ENCODE peak calls at places on chromosomes 4 and X, in nine cellular contexts. P is uterus; H is hepatocyte; A is heart right ventricle; F is cardiac fibroblast; L is CD8-positive, alpha-beta memory T cell; N is CD8-positive, alpha-beta T cell; R is choroid plexus epithelial cell; B is mucosa of descending colon. M is an unnamed sample.

GRCh38 chr4:47530801-47531200 is 45.7 kb downstream of the ATP10D start:
- DNase-seq in P (no peak), H (no peak), A (no peak), F (peak), L (no peak), N (no peak), R (no peak), B (no peak), M (no peak)

GRCh38 chrX:122094611-122095010 is 1047.2 kb downstream of the GLUD2 start:
- DNase-seq in P (no peak), H (peak), A (no peak), F (peak), L (no peak), N (no peak), R (peak), B (no peak), M (no peak)

GRCh38 chrX:93977641-93978040 is 303.6 kb downstream of the FAM133A start:
- DNase-seq in P (no peak), H (no peak), A (no peak), F (no peak), L (no peak), N (no peak), R (no peak), B (no peak), M (no peak)

GRCh38 chrX:47191806-47192401 is 1.7 kb upstream of the UBA1 start:
- DNase-seq in P (no peak), H (no peak), A (no peak), F (no peak), L (no peak), N (no peak), R (no peak), B (no peak), M (no peak)

GRCh38 chr4:16707874-16708273 is 190.6 kb downstream of the LDB2 start:
- DNase-seq in P (no peak), H (no peak), A (no peak), F (peak), L (no peak), N (no peak), R (peak), B (no peak), M (no peak)

GRCh38 chrX:109384569-109385174 is 97.2 kb downstream of the GUCY2F start:
- DNase-seq in P (no peak), H (peak), A (peak), F (peak), L (no peak), N (no peak), R (peak), B (no peak), M (no peak)

GRCh38 chr4:140099993-140100392 is 54.0 kb downstream of the MAML3 start:
- DNase-seq in P (no peak), H (no peak), A (peak), F (peak), L (no peak), N (no peak), R (no peak), B (no peak), M (no peak)

GRCh38 chr4:145130130-145130529 is 32.0 kb downstream of the ABCE1 start:
- DNase-seq in P (no peak), H (no peak), A (no peak), F (no peak), L (no peak), N (no peak), R (no peak), B (no peak), M (no peak)

GRCh38 chrX:140480765-140481164 is 24.1 kb downstream of the SOX3 start:
- DNase-seq in P (no peak), H (no peak), A (no peak), F (no peak), L (no peak), N (no peak), R (no peak), B (no peak), M (no peak)

GRCh38 chrX:42748067-42748850 is 29.7 kb downstream of the PPP1R2C start:
- DNase-seq in P (no peak), H (no peak), A (no peak), F (peak), L (no peak), N (no peak), R (peak), B (no peak), M (no peak)

GRCh38 chr4:40327340-40327739 is 7.8 kb upstream of the CHRNA9 start:
- DNase-seq in P (no peak), H (no peak), A (no peak), F (no peak), L (no peak), N (no peak), R (no peak), B (no peak), M (no peak)

GRCh38 chr4:96326846-96327245 is 487.0 kb downstream of the PDHA2 start:
- DNase-seq in P (no peak), H (no peak), A (no peak), F (peak), L (no peak), N (no peak), R (no peak), B (no peak), M (no peak)

GRCh38 chrX:47958943-47959342 is 44.8 kb downstream of the ZNF182 start:
- DNase-seq in P (no peak), H (peak), A (no peak), F (peak), L (peak), N (no peak), R (peak), B (no peak), M (no peak)

GRCh38 chr4:182212211-182212761 is 30.9 kb upstream of the TENM3 start:
- DNase-seq in P (no peak), H (peak), A (no peak), F (no peak), L (no peak), N (no peak), R (peak), B (no peak), M (no peak)

GRCh38 chrX:155334486-155335316 is at the start of gene CLIC2:
- DNase-seq in P (peak), H (peak), A (peak), F (peak), L (no peak), N (no peak), R (peak), B (no peak), M (peak)

GRCh38 chr4:185017964-185018772 is at the start of gene HELT:
- DNase-seq in P (no peak), H (no peak), A (no peak), F (no peak), L (no peak), N (no peak), R (no peak), B (no peak), M (no peak)

GRCh38 chr4:185015108-185015507 is 3.2 kb upstream of the HELT start:
- DNase-seq in P (no peak), H (no peak), A (no peak), F (no peak), L (no peak), N (no peak), R (peak), B (no peak), M (no peak)

GRCh38 chr4:185016946-185017797 is 1.1 kb upstream of the HELT start:
- DNase-seq in P (no peak), H (no peak), A (no peak), F (peak), L (no peak), N (no peak), R (peak), B (no peak), M (no peak)

GRCh38 chr4:185013715-185014114 is 4.6 kb upstream of the HELT start:
- DNase-seq in P (no peak), H (no peak), A (no peak), F (no peak), L (no peak), N (no peak), R (peak), B (no peak), M (no peak)

GRCh38 chr4:185016101-185016940 is 2.0 kb upstream of the HELT start:
- DNase-seq in P (no peak), H (no peak), A (no peak), F (no peak), L (no peak), N (no peak), R (no peak), B (no peak), M (no peak)
- H3K4me3 ChIP-seq in P (no peak), H (no peak), A (no peak), F (no peak), L (no peak), N (no peak), R (no peak), B (no peak), M (no peak)

DNA sequence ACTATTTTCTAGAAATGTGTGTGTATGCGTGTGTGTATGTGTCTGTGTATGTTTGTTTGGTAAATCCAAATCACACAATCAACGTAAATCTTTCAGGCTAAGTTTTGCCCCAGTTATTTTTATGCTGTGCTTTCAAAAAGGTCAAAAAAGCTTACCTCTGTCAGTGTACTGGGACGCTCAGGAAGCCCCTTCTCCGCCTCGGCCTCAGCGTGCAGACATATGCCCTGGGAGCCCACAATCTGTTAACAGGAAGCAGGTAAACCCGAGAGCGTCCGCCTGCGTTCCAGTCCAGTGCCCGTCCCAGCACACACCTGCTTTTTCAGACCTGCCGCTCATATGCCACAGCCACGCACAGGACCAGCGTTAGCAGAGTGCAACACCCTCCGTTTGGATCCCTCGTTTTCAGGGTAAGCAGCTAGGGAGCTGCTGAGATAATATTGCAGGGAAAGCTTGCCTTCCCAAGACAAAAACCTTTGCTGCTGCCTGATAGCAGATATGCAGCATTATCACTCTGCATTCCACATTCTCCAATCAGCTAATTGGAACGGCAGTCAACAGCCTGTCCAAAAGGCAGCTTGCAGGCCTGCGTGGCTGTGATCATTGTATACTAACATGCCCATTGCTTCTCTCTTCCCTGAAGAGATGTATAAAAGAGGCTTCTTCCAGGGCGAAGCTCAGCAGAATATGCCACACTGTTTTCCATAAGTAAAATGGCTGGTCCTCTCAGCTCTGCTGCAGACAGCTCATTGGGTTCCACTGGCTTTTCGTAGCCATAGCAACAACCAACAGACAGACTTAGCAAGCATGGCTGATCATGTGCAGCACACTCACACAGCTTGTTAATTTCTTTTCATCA is at the start of gene SORBS2:
- DNase-seq in P (no peak), H (peak), A (peak), F (peak), L (no peak), N (no peak), R (peak), B (peak), M (peak)
- H3K4me3 ChIP-seq in P (no peak), H (peak), A (peak), F (peak), L (no peak), N (no peak), R (peak), B (no peak), M (peak)

GRCh38 chr4:147811878-147812277 is 80.0 kb downstream of the ARHGAP10 start:
- DNase-seq in P (no peak), H (no peak), A (no peak), F (no peak), L (no peak), N (no peak), R (no peak), B (no peak), M (no peak)
- H3K4me3 ChIP-seq in P (no peak), H (no peak), A (no peak), F (no peak), L (no peak), N (no peak), R (no peak), B (no peak), M (no peak)

DNA sequence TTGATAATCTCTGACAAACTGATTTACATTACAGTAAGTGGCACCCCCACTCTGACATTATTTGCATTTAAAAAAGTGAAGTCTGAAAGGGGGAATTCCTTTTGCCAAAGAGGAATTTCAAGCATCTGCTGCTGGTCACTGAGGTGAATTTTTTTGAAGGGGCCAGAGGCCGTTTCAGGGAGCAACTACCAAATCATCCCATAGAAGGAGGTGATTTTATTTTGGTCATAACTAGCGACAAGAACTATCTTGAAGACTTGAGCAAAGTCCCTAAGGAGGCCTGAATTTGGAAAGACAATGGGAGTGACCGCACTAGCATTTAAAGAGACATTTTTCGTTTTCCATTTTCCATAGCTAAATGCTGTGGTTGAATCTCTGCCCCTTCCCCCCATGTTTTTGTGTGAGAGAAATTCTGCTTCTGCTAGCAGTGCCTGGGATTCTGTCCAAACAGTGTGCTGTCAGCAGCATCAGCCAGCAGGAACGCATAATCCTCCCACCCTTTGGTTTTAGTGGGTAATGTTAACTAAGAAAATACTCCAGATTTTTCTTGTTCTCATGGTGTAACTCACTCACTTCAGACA is 110.1 kb upstream of the MED14 start:
- DNase-seq in P (peak), H (peak), A (peak), F (peak), L (no peak), N (no peak), R (peak), B (no peak), M (no peak)
- H3K4me3 ChIP-seq in P (no peak), H (no peak), A (no peak), F (no peak), L (no peak), N (no peak), R (no peak), B (no peak), M (no peak)

GRCh38 chr4:87524456-87524855 is 4.7 kb downstream of the SPARCL1 start:
- DNase-seq in P (no peak), H (no peak), A (no peak), F (no peak), L (no peak), N (no peak), R (no peak), B (no peak), M (no peak)

GRCh38 chr4:87525636-87526035 is 3.5 kb downstream of the SPARCL1 start:
- DNase-seq in P (peak), H (peak), A (peak), F (peak), L (no peak), N (no peak), R (peak), B (no peak), M (no peak)

GRCh38 chr4:87529187-87529586 is at the start of gene SPARCL1:
- DNase-seq in P (peak), H (peak), A (peak), F (no peak), L (no peak), N (no peak), R (no peak), B (no peak), M (no peak)

GRCh38 chr4:87530868-87531267 is 1.7 kb upstream of the SPARCL1 start:
- DNase-seq in P (peak), H (peak), A (peak), F (peak), L (no peak), N (no peak), R (peak), B (no peak), M (no peak)

DNA sequence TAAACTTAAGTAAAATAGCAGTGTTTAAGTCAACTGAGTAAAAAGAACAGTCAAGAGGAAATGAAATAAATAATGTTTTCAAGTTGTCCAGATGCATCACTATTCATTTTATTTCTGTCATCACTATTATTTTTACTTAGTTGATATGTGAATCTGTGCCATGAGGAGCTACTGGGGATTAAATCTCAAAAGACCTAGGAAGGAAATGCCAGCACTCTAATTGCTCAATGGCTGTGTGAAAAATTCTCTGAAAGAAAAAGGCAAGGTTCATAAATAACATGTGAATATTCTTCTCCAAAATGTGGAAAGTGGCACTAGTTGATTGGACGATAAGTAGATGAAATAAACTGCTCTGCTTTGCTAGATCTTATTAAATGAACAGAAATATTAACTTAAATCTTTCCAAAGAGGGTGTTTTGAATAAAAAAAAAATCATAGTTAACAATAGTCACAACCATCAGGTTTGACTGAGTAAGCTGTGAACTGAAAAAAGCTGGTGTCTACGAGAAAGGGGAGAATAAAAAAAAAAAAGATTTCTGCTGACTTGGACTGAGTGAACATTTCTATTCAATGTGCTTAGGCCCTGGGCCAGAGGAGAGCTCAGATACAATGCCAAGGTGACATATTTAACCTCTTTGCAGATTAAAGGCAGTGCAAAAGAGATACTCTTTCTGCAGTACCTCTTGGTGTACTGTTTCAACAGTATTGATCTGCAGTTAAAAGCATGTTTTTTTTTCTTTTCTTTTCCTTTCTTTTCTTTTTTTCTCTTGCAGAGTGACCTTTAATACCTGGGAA is 1.5 kb downstream of the SPARCL1 start:
- DNase-seq in P (peak), H (no peak), A (no peak), F (peak), L (no peak), N (no peak), R (peak), B (no peak), M (no peak)
- H3K4me3 ChIP-seq in P (peak), H (no peak), A (peak), F (no peak), L (no peak), N (no peak), R (no peak), B (no peak), M (no peak)

GRCh38 chr4:152112116-152112515 is 351.3 kb upstream of the GATB start:
- DNase-seq in P (no peak), H (no peak), A (no peak), F (no peak), L (no peak), N (no peak), R (no peak), B (no peak), M (no peak)

GRCh38 chr4:152112887-152113286 is 352.1 kb upstream of the GATB start:
- DNase-seq in P (no peak), H (no peak), A (no peak), F (no peak), L (no peak), N (no peak), R (no peak), B (no peak), M (no peak)

GRCh38 chr4:152109585-152110509 is 349.0 kb upstream of the GATB start:
- DNase-seq in P (peak), H (no peak), A (no peak), F (no peak), L (no peak), N (no peak), R (peak), B (no peak), M (no peak)

GRCh38 chr4:152107736-152108500 is 347.1 kb upstream of the GATB start:
- DNase-seq in P (no peak), H (no peak), A (no peak), F (no peak), L (no peak), N (no peak), R (no peak), B (no peak), M (no peak)

DNA sequence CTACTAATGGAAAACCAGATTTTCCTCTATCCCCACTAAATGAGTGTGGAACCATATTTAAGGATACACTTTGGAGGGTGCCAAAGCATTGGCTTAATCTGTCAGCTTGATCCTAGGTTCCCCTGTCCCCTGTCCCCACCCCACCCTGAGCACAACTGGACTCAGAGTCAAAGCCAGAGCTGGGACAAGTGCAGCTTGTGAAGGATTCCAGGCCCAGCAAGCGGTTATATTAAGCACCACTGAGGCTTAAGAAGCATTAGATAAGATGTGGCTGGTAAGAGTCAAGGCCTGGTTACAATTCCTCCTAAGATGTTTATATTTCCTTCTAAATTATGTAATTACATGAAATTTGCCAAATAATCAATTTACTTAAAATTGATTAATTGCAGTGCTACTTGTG is 350.0 kb upstream of the GATB start:
- DNase-seq in P (no peak), H (no peak), A (no peak), F (no peak), L (no peak), N (no peak), R (no peak), B (no peak), M (no peak)
- H3K4me3 ChIP-seq in P (no peak), H (no peak), A (no peak), F (no peak), L (no peak), N (no peak), R (no peak), B (no peak), M (no peak)

GRCh38 chrX:147914609-147915008 is 2.9 kb downstream of the FMR1 start:
- DNase-seq in P (no peak), H (no peak), A (no peak), F (no peak), L (no peak), N (no peak), R (no peak), B (no peak), M (peak)

GRCh38 chrX:147913570-147913969 is 1.9 kb downstream of the FMR1 start:
- DNase-seq in P (no peak), H (no peak), A (no peak), F (no peak), L (no peak), N (no peak), R (no peak), B (no peak), M (no peak)

GRCh38 chrX:147917700-147918694 is 6.3 kb downstream of the FMR1 start:
- DNase-seq in P (no peak), H (no peak), A (no peak), F (peak), L (peak), N (no peak), R (peak), B (no peak), M (no peak)

GRCh38 chrX:147920161-147920666 is 8.5 kb downstream of the FMR1 start:
- DNase-seq in P (no peak), H (no peak), A (no peak), F (no peak), L (no peak), N (no peak), R (no peak), B (no peak), M (no peak)

DNA sequence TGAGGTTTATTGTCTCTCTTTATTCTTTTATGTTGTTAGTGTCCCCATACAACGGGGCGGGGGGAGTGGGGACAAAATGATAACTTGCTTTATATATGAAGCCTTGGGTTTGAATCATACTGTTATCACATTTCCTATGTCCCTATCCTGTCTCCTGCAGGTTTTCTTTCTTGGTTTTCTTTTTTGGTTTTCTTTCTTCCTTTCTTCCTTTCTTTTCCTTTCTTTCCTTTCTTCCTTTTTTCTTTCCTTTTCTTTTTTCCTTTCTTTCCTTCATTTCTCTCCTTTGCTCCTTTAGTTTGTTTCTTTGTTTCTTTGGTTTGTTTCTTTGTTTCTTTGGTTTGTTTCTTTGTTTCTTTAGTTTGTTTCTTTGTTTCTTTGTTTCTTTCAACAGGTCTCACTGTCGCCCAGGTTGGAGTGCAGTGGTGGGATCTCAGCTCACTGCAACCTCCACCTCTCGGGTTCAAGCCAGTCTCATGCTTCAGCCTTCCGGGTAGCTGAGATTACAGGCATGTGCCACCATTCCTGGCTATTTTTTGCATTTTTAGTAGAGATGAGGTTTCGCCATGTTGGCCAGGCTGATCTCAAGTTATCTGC is 4.8 kb downstream of the FMR1 start:
- DNase-seq in P (no peak), H (no peak), A (no peak), F (no peak), L (no peak), N (no peak), R (no peak), B (no peak), M (no peak)
- H3K4me3 ChIP-seq in P (no peak), H (no peak), A (no peak), F (no peak), L (no peak), N (no peak), R (no peak), B (no peak), M (no peak)